ENCODE peak calls at places on chromosomes 4 and X, in six cellular contexts. One of them, this sample, is unnamed.

GRCh38 chr4:14008494-14008893 is 381.0 kb upstream of the BOD1L1 start:
- DNase-seq in ureter: no peak
- DNase-seq in NCI-H1048: no peak
- DNase-seq in kidney: no peak
- DNase-seq in stimulated activated naive CD8-positive, alpha-beta T cell treated with anti-CD3 and anti-CD28 coated beads, Interleukin-15, Interleukin-2, amounts not matched to agents 100 U/mL and 50 U/mL, for 24 hours: no peak
- DNase-seq in KG1: no peak
- DNase-seq in this sample: no peak

GRCh38 chrX:12080265-12080664 is 58.0 kb upstream of the FRMPD4 start:
- DNase-seq in ureter: no peak
- DNase-seq in NCI-H1048: no peak
- DNase-seq in kidney: no peak
- DNase-seq in stimulated activated naive CD8-positive, alpha-beta T cell treated with anti-CD3 and anti-CD28 coated beads, Interleukin-15, Interleukin-2, amounts not matched to agents 100 U/mL and 50 U/mL, for 24 hours: no peak
- DNase-seq in KG1: no peak
- DNase-seq in this sample: no peak

GRCh38 chrX:71542825-71543224 is 9.9 kb downstream of the OGT start:
- DNase-seq in ureter: no peak
- DNase-seq in NCI-H1048: no peak
- DNase-seq in kidney: no peak
- DNase-seq in stimulated activated naive CD8-positive, alpha-beta T cell treated with anti-CD3 and anti-CD28 coated beads, Interleukin-15, Interleukin-2, amounts not matched to agents 100 U/mL and 50 U/mL, for 24 hours: no peak
- DNase-seq in KG1: no peak
- DNase-seq in this sample: no peak

GRCh38 chr4:121339307-121339706 is 41.5 kb downstream of the QRFPR start:
- DNase-seq in ureter: no peak
- DNase-seq in NCI-H1048: no peak
- DNase-seq in kidney: no peak
- DNase-seq in stimulated activated naive CD8-positive, alpha-beta T cell treated with anti-CD3 and anti-CD28 coated beads, Interleukin-15, Interleukin-2, amounts not matched to agents 100 U/mL and 50 U/mL, for 24 hours: no peak
- DNase-seq in KG1: no peak
- DNase-seq in this sample: no peak

GRCh38 chr4:137343221-137343620 is 189.1 kb downstream of the PCDH18 start:
- DNase-seq in ureter: no peak
- DNase-seq in NCI-H1048: no peak
- DNase-seq in kidney: no peak
- DNase-seq in stimulated activated naive CD8-positive, alpha-beta T cell treated with anti-CD3 and anti-CD28 coated beads, Interleukin-15, Interleukin-2, amounts not matched to agents 100 U/mL and 50 U/mL, for 24 hours: no peak
- DNase-seq in KG1: no peak
- DNase-seq in this sample: no peak

GRCh38 chr4:121484633-121485032 is 103.8 kb upstream of the QRFPR start:
- DNase-seq in ureter: no peak
- DNase-seq in NCI-H1048: peak; percentile 2
- DNase-seq in kidney: no peak
- DNase-seq in stimulated activated naive CD8-positive, alpha-beta T cell treated with anti-CD3 and anti-CD28 coated beads, Interleukin-15, Interleukin-2, amounts not matched to agents 100 U/mL and 50 U/mL, for 24 hours: no peak
- DNase-seq in KG1: no peak
- DNase-seq in this sample: no peak

GRCh38 chr4:127012549-127012948 is 620.2 kb upstream of the INTU start:
- DNase-seq in ureter: no peak
- DNase-seq in NCI-H1048: no peak
- DNase-seq in kidney: no peak
- DNase-seq in stimulated activated naive CD8-positive, alpha-beta T cell treated with anti-CD3 and anti-CD28 coated beads, Interleukin-15, Interleukin-2, amounts not matched to agents 100 U/mL and 50 U/mL, for 24 hours: no peak
- DNase-seq in KG1: no peak
- DNase-seq in this sample: no peak

GRCh38 chr4:72006576-72006975 is 25.2 kb upstream of the NPFFR2 start:
- DNase-seq in ureter: no peak
- DNase-seq in NCI-H1048: no peak
- DNase-seq in kidney: no peak
- DNase-seq in stimulated activated naive CD8-positive, alpha-beta T cell treated with anti-CD3 and anti-CD28 coated beads, Interleukin-15, Interleukin-2, amounts not matched to agents 100 U/mL and 50 U/mL, for 24 hours: no peak
- DNase-seq in KG1: no peak
- DNase-seq in this sample: no peak

GRCh38 chr4:26701786-26702227 is 117.9 kb downstream of the TBC1D19 start:
- DNase-seq in ureter: no peak
- DNase-seq in NCI-H1048: no peak
- DNase-seq in kidney: no peak
- DNase-seq in stimulated activated naive CD8-positive, alpha-beta T cell treated with anti-CD3 and anti-CD28 coated beads, Interleukin-15, Interleukin-2, amounts not matched to agents 100 U/mL and 50 U/mL, for 24 hours: no peak
- DNase-seq in KG1: no peak
- DNase-seq in this sample: no peak

GRCh38 chr4:183887351-183887750 is 17.8 kb upstream of the STOX2 start:
- DNase-seq in ureter: no peak
- DNase-seq in NCI-H1048: no peak
- DNase-seq in kidney: no peak
- DNase-seq in stimulated activated naive CD8-positive, alpha-beta T cell treated with anti-CD3 and anti-CD28 coated beads, Interleukin-15, Interleukin-2, amounts not matched to agents 100 U/mL and 50 U/mL, for 24 hours: no peak
- DNase-seq in KG1: no peak
- DNase-seq in this sample: no peak

GRCh38 chr4:82681759-82682158 is 116.8 kb downstream of the SCD5 start:
- DNase-seq in ureter: no peak
- DNase-seq in NCI-H1048: no peak
- DNase-seq in kidney: no peak
- DNase-seq in stimulated activated naive CD8-positive, alpha-beta T cell treated with anti-CD3 and anti-CD28 coated beads, Interleukin-15, Interleukin-2, amounts not matched to agents 100 U/mL and 50 U/mL, for 24 hours: no peak
- DNase-seq in KG1: no peak
- DNase-seq in this sample: no peak

GRCh38 chrX:11757729-11758399 is at the start of gene MSL3:
- DNase-seq in ureter: no peak
- DNase-seq in NCI-H1048: no peak
- DNase-seq in kidney: peak; percentile 87
- DNase-seq in stimulated activated naive CD8-positive, alpha-beta T cell treated with anti-CD3 and anti-CD28 coated beads, Interleukin-15, Interleukin-2, amounts not matched to agents 100 U/mL and 50 U/mL, for 24 hours: peak; percentile 61
- DNase-seq in KG1: peak; percentile 21
- DNase-seq in this sample: peak; percentile 78

GRCh38 chrX:30301977-30302376 is 7.2 kb downstream of the NR0B1 start:
- DNase-seq in ureter: no peak
- DNase-seq in NCI-H1048: no peak
- DNase-seq in kidney: no peak
- DNase-seq in stimulated activated naive CD8-positive, alpha-beta T cell treated with anti-CD3 and anti-CD28 coated beads, Interleukin-15, Interleukin-2, amounts not matched to agents 100 U/mL and 50 U/mL, for 24 hours: no peak
- DNase-seq in KG1: no peak
- DNase-seq in this sample: no peak

GRCh38 chrX:16712116-16712824 is at the start of gene CTPS2:
- DNase-seq in ureter: peak; percentile 67
- DNase-seq in NCI-H1048: no peak
- DNase-seq in kidney: peak; percentile 87
- DNase-seq in stimulated activated naive CD8-positive, alpha-beta T cell treated with anti-CD3 and anti-CD28 coated beads, Interleukin-15, Interleukin-2, amounts not matched to agents 100 U/mL and 50 U/mL, for 24 hours: peak; percentile 57
- DNase-seq in KG1: no peak
- DNase-seq in this sample: peak; percentile 79